ENCODE peak calls at places on chromosomes 5 and 9, in six cellular contexts. O is CD8-positive, alpha-beta memory T cell; E is lung; D is A549; V is NCI-H774; F is uterus. R is an unnamed sample.

GRCh38 chr5:170252710-170253350 is 20.0 kb downstream of the C5orf58 start:
- DNase-seq in F (no peak), D (no peak), E (no peak), V (no peak), O (no peak), R (no peak)

GRCh38 chr9:135087489-135087791 is at the start of gene OLFM1:
- DNase-seq in E (peak), O (no peak), D (peak), F (peak), V (no peak), R (peak)

GRCh38 chr5:66869347-66869746 is 273.2 kb downstream of the MAST4 start:
- DNase-seq in V (no peak), O (no peak), D (no peak), E (no peak), F (no peak), R (no peak)

GRCh38 chr5:157212307-157212706 is 31.7 kb downstream of the ITK start:
- DNase-seq in E (no peak), D (no peak), V (no peak), O (no peak), F (no peak), R (no peak)

GRCh38 chr5:25554077-25554476 is 909.3 kb upstream of the CDH10 start:
- DNase-seq in V (no peak), E (no peak), O (no peak), F (no peak), D (no peak), R (no peak)

GRCh38 chr5:67249590-67249895 is 52.9 kb upstream of the CD180 start:
- DNase-seq in V (no peak), E (no peak), O (no peak), D (no peak), F (no peak), R (no peak)

GRCh38 chr5:115461506-115462290 is 82.9 kb downstream of the FEM1C start:
- DNase-seq in D (peak), F (no peak), O (no peak), E (no peak), V (no peak), R (no peak)

GRCh38 chr5:74243634-74244033 is 396.9 kb downstream of the ENC1 start:
- DNase-seq in F (no peak), D (no peak), O (no peak), V (no peak), E (no peak), R (no peak)